ENCODE peak calls at places on chromosomes 5 and 9, in seven cellular contexts. F is mesendoderm, L is IMR-90, S is colonic mucosa, O is HCT116, D is fibroblast of lung, J is endodermal cell. R is an unnamed sample.

GRCh38 chr5:92574023-92574422 is 1007.0 kb downstream of the NR2F1-AS1 start:
- DNase-seq in F (no peak), L (no peak), S (no peak), O (no peak), D (no peak), J (no peak), R (no peak)

GRCh38 chr9:2657427-2657826 is 35.8 kb downstream of the VLDLR start:
- DNase-seq in F (no peak), L (no peak), S (no peak), O (no peak), D (no peak), J (no peak), R (no peak)

GRCh38 chr5:132465095-132465707 is 25.4 kb downstream of the IRF1 start:
- DNase-seq in F (peak; percentile 46), L (no peak), S (no peak), O (no peak), D (no peak), J (no peak), R (peak; percentile 72)

GRCh38 chr9:20417695-20418094 is 204.6 kb downstream of the MLLT3 start:
- DNase-seq in F (no peak), L (no peak), S (no peak), O (no peak), D (no peak), J (no peak), R (no peak)

GRCh38 chr9:89295400-89295799 is 15.6 kb upstream of the CKS2 start:
- DNase-seq in F (peak; percentile 93), L (no peak), S (no peak), O (no peak), D (no peak), J (peak; percentile 66), R (no peak)

GRCh38 chr5:154757647-154758406 is 2.6 kb downstream of the LARP1 start:
- DNase-seq in F (no peak), L (peak; percentile 22), S (no peak), O (no peak), D (no peak), J (no peak), R (no peak)

GRCh38 chr5:9737265-9737664 is 107.1 kb upstream of the TAS2R1 start:
- DNase-seq in F (no peak), L (no peak), S (no peak), O (no peak), D (no peak), J (no peak), R (no peak)

GRCh38 chr5:132764051-132764450 is 13.0 kb downstream of the SEPTIN8 start:
- DNase-seq in F (no peak), L (no peak), S (peak; percentile 16), O (no peak), D (no peak), J (peak; percentile 31), R (no peak)

GRCh38 chr5:58855851-58856739 is 273.2 kb downstream of the RAB3C start:
- DNase-seq in F (no peak), L (no peak), S (no peak), O (no peak), D (no peak), J (no peak), R (no peak)

GRCh38 chr5:94021246-94021645 is 279.8 kb upstream of the POU5F2 start:
- DNase-seq in F (no peak), L (peak; percentile 74), S (peak; percentile 24), O (peak; percentile 84), D (peak; percentile 50), J (no peak), R (no peak)

GRCh38 chr5:675876-676698 is 17.1 kb downstream of the TPPP start:
- DNase-seq in F (no peak), L (no peak), S (peak; percentile 17), O (no peak), D (no peak), J (peak; percentile 52), R (peak; percentile 67)

GRCh38 chr5:173763410-173763809 is 124.7 kb upstream of the CPEB4 start:
- DNase-seq in F (no peak), L (no peak), S (no peak), O (no peak), D (no peak), J (no peak), R (no peak)

GRCh38 chr5:84361572-84361971 is 23.1 kb downstream of the EDIL3 start:
- DNase-seq in F (no peak), L (peak; percentile 55), S (no peak), O (no peak), D (peak; percentile 10), J (no peak), R (no peak)

GRCh38 chr5:81233080-81233634 is at the start of gene CKMT2:
- DNase-seq in F (peak; percentile 86), L (no peak), S (peak; percentile 65), O (no peak), D (peak; percentile 34), J (peak; percentile 97), R (peak; percentile 87)

DNA sequence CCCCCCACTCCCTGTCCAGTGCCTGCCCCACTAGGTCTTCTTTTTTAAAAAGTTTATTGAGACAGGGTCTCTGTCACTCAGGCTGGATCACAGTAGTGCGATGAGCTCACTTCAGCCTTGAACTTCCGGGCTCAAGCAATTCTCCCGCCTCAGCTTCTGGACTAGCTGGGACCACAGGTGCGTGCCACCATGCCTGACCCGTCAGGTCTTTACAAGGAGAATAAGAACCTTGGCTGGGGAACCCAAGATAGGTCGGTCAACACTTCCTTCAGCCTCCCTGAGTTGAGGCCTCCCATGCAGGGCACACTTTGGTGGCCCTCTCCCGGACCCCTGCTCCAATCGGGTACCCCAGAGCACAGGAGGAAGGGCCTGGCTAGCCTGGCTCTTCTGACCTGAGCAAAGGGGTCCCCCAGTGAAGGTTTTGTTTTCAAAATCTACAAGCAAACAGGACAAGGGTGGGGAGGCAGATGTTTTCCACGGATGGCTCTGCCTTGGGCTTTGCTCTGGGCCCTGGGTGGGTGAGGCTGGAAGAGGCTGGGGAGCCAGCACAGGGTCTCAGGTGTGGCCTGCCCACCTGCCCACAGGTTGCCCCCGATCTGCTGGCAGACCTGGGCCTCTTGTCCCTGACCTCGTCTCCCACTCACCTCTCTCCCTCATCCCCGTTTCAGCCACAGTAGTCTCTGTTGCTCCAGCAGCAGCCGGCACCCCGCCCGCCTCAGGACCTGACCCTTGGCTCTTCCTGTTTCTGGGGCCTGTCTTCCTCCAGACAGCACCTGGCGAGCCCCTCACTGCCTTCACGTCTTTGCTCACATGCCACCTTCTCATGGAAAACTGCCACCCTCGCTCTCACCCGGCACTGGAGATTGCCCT is 108.7 kb upstream of the PHYKPL start:
- DNase-seq in F (no peak), L (no peak), S (no peak), O (no peak), D (no peak), J (no peak), R (no peak)
- H3K4me1 ChIP-seq in F (no peaks in the 10 kb centered on the region), L (no peaks in the 10 kb centered on the region), S (no peaks in the 10 kb centered on the region), O (no peaks in the 10 kb centered on the region), D (no peaks in the 10 kb centered on the region), J (no peaks in the 10 kb centered on the region), R (no peaks in the 10 kb centered on the region)

GRCh38 chr5:72330712-72331111 is 10.5 kb downstream of the PTCD2 start:
- DNase-seq in F (no peak), L (no peak), S (no peak), O (no peak), D (no peak), J (no peak), R (no peak)

GRCh38 chr5:72324186-72324825 is 4.1 kb downstream of the PTCD2 start:
- DNase-seq in F (no peak), L (no peak), S (no peak), O (no peak), D (no peak), J (no peak), R (no peak)

GRCh38 chr5:72328172-72328571 is 8.0 kb downstream of the PTCD2 start:
- DNase-seq in F (no peak), L (peak; percentile 21), S (no peak), O (no peak), D (peak; percentile 66), J (no peak), R (no peak)

GRCh38 chr5:72325566-72326297 is 5.6 kb downstream of the PTCD2 start:
- DNase-seq in F (no peak), L (peak; percentile 85), S (no peak), O (no peak), D (peak; percentile 64), J (no peak), R (no peak)

DNA sequence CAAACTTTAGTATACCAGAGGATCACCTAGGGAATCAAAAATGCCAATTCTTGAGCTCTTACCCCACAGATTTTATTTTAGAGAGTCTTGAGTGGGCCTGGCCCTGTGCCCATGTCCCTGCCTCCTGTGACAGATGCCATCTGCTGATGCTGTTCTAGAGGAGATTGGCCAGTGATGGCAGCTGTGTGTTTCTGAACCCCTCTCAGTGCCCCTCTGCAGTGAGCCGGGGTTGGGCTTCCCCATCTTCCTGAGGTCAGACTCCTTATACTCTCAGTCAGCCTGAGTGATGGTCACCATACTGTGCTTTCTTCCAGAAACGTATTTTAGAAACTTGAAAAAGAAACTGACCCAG is 6.1 kb downstream of the PTCD2 start:
- DNase-seq in F (no peak), L (no peak), S (no peak), O (no peak), D (no peak), J (no peak), R (no peak)
- H3K4me3 ChIP-seq in F (no peak overlapping the region), L (no peak overlapping the region), S (no peak overlapping the region), O (no peak overlapping the region), D (no peak overlapping the region), J (no peak overlapping the region), R (no peak overlapping the region)

GRCh38 chr5:172558076-172558990 is 82.7 kb upstream of the NEURL1B start:
- DNase-seq in F (no peak), L (no peak), S (no peak), O (no peak), D (no peak), J (no peak), R (no peak)
- H3K9ac ChIP-seq in F (no peak overlapping the region), L (no peak overlapping the region), S (no peak overlapping the region), O (no peak overlapping the region), D (no peak overlapping the region), J (no peak overlapping the region), R (no peak overlapping the region)

GRCh38 chr5:38292228-38292627 is 33.9 kb downstream of the EGFLAM start:
- DNase-seq in F (no peak), L (no peak), S (no peak), O (no peak), D (no peak), J (no peak), R (no peak)

GRCh38 chr5:38291355-38291754 is 33.0 kb downstream of the EGFLAM start:
- DNase-seq in F (no peak), L (no peak), S (no peak), O (no peak), D (no peak), J (no peak), R (no peak)

GRCh38 chr5:38289457-38289856 is 31.1 kb downstream of the EGFLAM start:
- DNase-seq in F (no peak), L (no peak), S (no peak), O (no peak), D (no peak), J (no peak), R (no peak)

GRCh38 chr5:38287124-38287523 is 28.8 kb downstream of the EGFLAM start:
- DNase-seq in F (no peak), L (no peak), S (no peak), O (no peak), D (no peak), J (no peak), R (no peak)

DNA sequence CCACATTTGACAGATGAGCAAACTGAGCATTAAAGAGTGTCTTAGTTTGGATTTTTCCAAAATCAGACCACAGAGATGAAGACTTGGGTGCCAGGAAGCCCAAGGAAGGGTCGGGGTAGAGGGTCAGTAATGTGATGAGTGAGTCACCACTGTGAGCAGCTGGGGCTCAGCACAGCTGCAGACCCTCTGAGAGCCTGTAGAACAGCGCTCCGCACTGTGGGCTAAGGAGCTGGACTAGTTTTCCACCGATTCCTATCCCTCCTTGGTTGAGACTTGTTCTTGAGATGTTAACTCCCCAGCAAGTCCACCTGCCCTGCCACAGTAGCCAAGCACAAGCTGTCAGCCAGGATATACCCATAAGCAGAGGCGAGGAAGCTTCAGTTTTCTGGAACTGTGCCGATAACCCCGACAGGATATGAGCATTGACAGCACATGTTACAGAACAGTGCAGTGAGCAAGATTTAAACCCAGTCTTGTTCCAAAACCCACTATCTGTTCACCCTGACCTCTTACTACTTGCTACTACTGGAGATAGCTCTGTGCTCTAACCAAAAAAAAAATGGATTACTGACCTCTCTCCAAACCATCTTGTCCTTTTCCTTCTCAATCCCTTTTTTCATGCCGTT is 31.8 kb downstream of the EGFLAM start:
- DNase-seq in F (no peak), L (no peak), S (no peak), O (no peak), D (no peak), J (no peak), R (no peak)
- H3K4me1 ChIP-seq in F (peaks cover 3% of the 10 kb centered on the region), L (no peaks in the 10 kb centered on the region), S (no peaks in the 10 kb centered on the region), O (no peaks in the 10 kb centered on the region), D (no peaks in the 10 kb centered on the region), J (no peaks in the 10 kb centered on the region), R (no peaks in the 10 kb centered on the region)